ENCODE peak calls at places on chromosomes 6 and 20, in four cellular contexts. Q, I, F and T are unnamed samples.

GRCh38 chr6:169724554-169725269 is 412 bp upstream of the PHF10 start:
- DNase-seq in Q (peak; percentile 87), F (peak; percentile 97), I (peak; percentile 79), T (peak; percentile 84)

GRCh38 chr20:11995750-11996567 is 78.3 kb downstream of the BTBD3 start:
- DNase-seq in I (no peak), Q (no peak), F (no peak), T (no peak)

GRCh38 chr6:119463081-119463626 is 113.6 kb upstream of the MAN1A1 start:
- DNase-seq in I (peak; percentile 41), F (no peak), Q (no peak), T (peak; percentile 27)

GRCh38 chr20:23230766-23231385 is 119.7 kb upstream of the NXT1 start:
- DNase-seq in Q (no peak), I (no peak), F (no peak), T (no peak)

GRCh38 chr6:111559193-111560097 is 46.2 kb downstream of the TRAF3IP2 start:
- DNase-seq in Q (no peak), F (no peak), I (no peak), T (peak; percentile 76)

GRCh38 chr6:93423542-93423941 is 4.2 kb upstream of the EPHA7 start:
- DNase-seq in F (peak; percentile 31), Q (peak; percentile 76), I (peak; percentile 21), T (peak; percentile 60)

GRCh38 chr6:4636881-4637224 is 139.4 kb upstream of the CDYL start:
- DNase-seq in F (no peak), Q (no peak), I (no peak), T (no peak)

GRCh38 chr6:150894935-150895686 is 29.6 kb downstream of the MTHFD1L start:
- DNase-seq in Q (no peak), I (peak; percentile 38), F (peak; percentile 78), T (no peak)

GRCh38 chr6:5128351-5128750 is 43.2 kb downstream of the PPP1R3G start:
- DNase-seq in I (no peak), F (no peak), Q (no peak), T (no peak)

GRCh38 chr6:12266571-12266970 is 23.6 kb upstream of the EDN1 start:
- DNase-seq in F (no peak), Q (no peak), I (no peak), T (no peak)

GRCh38 chr6:16296061-16296670 is 57.8 kb downstream of the GMPR start:
- DNase-seq in Q (no peak), F (no peak), I (no peak), T (no peak)

GRCh38 chr6:75747371-75747984 is 1.6 kb upstream of the MYO6 start:
- DNase-seq in Q (no peak), F (no peak), I (no peak), T (no peak)

GRCh38 chr6:15077964-15078363 is 167.9 kb upstream of the JARID2 start:
- DNase-seq in I (no peak), Q (no peak), F (no peak), T (no peak)

GRCh38 chr6:20463396-20463795 is 61.7 kb downstream of the E2F3 start:
- DNase-seq in I (peak; percentile 20), Q (no peak), F (no peak), T (no peak)

GRCh38 chr6:39421383-39422225 is 99.1 kb upstream of the KCNK16 start:
- DNase-seq in F (no peak), Q (no peak), I (no peak), T (no peak)

GRCh38 chr6:162289972-162290371 is 437.6 kb downstream of the PRKN start:
- DNase-seq in Q (no peak), I (no peak), F (no peak), T (no peak)

GRCh38 chr6:162294030-162294429 is 433.5 kb downstream of the PRKN start:
- DNase-seq in Q (no peak), F (no peak), I (no peak), T (no peak)
- TF ChIP-seq CTCF in Q (no peak), F (no peak), I (no peak), T (no peak)

GRCh38 chr6:45616209-45616608 is 238.5 kb upstream of the SUPT3H start:
- DNase-seq in Q (no peak), I (no peak), F (no peak), T (no peak)

GRCh38 chr6:45619211-45619760 is 241.6 kb upstream of the SUPT3H start:
- DNase-seq in Q (no peak), I (no peak), F (no peak), T (no peak)

GRCh38 chr6:45618259-45618658 is 240.5 kb upstream of the SUPT3H start:
- DNase-seq in I (no peak), F (no peak), Q (no peak), T (no peak)

GRCh38 chr6:45619994-45620471 is 242.3 kb upstream of the SUPT3H start:
- DNase-seq in F (no peak), I (no peak), Q (no peak), T (peak; percentile 57)

DNA sequence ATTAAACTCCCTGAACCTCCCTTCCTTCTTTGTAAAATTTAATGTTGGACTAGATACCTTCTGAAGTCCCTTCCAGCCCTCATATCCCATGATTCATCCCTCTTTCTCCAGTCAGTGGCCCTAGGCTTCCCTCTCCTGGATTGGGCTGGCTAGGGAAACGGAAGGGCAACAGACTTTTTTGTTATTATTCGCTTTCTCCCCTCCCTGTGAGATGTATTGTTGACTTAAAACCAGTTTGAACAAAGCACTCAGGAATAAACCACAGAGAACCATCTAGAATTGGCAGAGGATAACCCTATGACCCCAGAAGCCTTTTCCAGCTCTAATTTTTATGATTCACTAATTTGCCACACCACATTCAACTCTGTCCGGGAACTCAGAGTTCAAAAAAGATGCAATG is 239.7 kb upstream of the SUPT3H start:
- DNase-seq in Q (no peak), F (no peak), I (no peak), T (no peak)
- TF ChIP-seq CTCF in Q (no peak), F (peak; percentile 33), I (no peak), T (no peak)

GRCh38 chr6:51108563-51109234 is 290.0 kb downstream of the TFAP2B start:
- DNase-seq in I (no peak), F (no peak), Q (no peak), T (no peak)

GRCh38 chr6:51107769-51108203 is 289.1 kb downstream of the TFAP2B start:
- DNase-seq in Q (no peak), I (no peak), F (no peak), T (no peak)

DNA sequence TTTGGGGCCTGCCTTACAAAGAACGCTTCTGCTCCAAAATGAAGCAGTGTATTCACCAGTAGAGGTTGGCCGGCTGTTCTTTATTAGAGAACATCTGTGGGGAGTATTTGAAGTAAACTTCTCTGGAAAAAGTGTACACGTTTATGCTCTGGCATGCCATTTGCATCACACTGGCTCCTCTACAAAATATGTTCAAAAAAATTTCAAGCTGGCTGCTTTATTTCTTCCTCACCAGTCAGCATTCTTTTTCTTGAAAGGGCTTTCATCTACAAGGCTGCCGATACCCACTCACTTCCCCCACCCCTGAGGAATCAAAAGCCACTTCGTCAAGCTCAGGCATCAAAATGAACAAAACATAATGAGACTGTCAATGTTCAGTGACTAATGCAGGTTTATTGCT is 294.1 kb downstream of the TFAP2B start:
- DNase-seq in F (no peak), I (no peak), Q (no peak), T (no peak)
- TF ChIP-seq CTCF in F (no peak), I (no peak), Q (no peak), T (no peak)

DNA sequence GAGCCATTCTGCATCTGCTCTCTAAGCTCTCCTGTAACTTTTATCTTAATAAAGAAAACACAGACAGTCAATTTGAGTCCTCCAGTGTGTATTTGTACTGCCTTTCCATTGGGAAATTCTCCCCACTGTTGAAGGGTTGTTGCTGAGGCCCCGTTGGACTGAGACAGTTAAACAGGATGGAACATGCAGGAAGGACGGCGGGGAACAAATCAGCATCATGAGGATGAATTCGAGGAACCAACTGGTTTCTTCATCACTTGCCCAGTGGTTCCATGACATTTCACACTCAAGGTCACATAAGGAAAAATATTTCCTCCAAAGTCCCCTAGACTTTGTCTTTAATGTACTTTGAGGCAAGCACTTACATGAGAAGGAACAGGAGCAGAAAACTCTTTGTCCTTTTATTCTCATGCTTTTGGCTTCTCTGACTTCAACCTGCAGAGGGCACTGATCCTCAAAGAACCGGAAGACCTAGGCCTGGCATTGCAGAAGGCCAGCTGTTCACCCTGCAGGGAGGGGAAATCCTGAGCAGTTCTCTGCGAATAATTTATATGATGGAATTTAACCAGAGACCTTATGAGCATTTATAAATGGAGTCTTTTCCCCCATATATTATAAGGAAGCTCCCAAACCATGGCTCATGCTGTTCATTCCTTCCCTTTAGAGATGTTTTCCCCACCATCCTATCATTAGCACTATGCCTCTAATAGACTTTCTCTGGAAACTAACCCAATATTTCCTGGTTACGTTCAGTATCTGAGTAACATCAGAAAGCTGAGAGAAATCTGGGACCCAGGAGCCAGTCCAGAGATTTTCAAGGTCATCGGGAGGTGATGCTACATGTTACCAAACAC is 55.2 kb upstream of the ADGRF1 start:
- DNase-seq in Q (peak; percentile 48), I (peak; percentile 67), F (peak; percentile 74), T (peak; percentile 90)
- TF ChIP-seq CTCF in Q (peak; percentile 65), I (peak; percentile 60), F (peak; percentile 85), T (peak; percentile 97)

GRCh38 chr20:49118307-49118706 is 69.8 kb downstream of the STAU1 start:
- DNase-seq in I (no peak), Q (no peak), F (no peak), T (no peak)

GRCh38 chr20:49110767-49111694 is 64.9 kb downstream of the CSE1L start:
- DNase-seq in I (no peak), F (no peak), Q (no peak), T (no peak)

GRCh38 chr20:49119972-49120371 is 68.2 kb downstream of the STAU1 start:
- DNase-seq in F (no peak), I (no peak), Q (no peak), T (no peak)

GRCh38 chr20:49112596-49113274 is 66.6 kb downstream of the CSE1L start:
- DNase-seq in F (no peak), Q (no peak), I (no peak), T (no peak)

DNA sequence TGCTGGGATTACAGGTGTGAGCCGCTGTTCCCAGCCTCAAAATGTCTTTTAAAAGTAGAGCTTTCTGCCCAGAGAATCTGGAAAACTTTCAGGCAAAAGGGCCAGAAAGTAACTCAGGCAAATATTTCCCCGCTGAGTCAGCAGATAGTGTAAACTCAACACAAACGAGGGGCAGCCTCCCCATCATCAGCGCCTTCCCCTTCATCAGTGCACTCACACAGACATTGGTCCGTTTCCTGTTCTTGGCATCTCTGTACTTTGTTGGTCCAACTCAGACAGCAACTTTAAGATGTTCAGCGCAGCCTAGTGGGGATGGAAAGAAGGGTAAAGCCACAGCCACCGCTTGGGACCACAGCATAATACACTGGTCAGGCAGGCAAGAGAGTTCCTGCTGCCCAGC is 69.5 kb downstream of the CSE1L start:
- DNase-seq in F (no peak), Q (no peak), I (no peak), T (no peak)
- TF ChIP-seq CTCF in F (no peak), Q (no peak), I (no peak), T (no peak)